ENCODE peak calls at places on chromosomes 4 and X, in nine cellular contexts. M is NB4, S is lower leg skin, Z is tibial nerve, B is heart left ventricle, Q is IMR-90, N is A549, V is stomach, K is H54. D is an unnamed sample.

GRCh38 chr4:10457255-10457801 is at the start of gene ZNF518B:
- DNase-seq in Q (peak; percentile 48), K (peak; percentile 28), Z (peak; percentile 17), S (no peak), N (peak; percentile 52), V (peak; percentile 67), B (peak; percentile 72), M (peak; percentile 37), D (peak; percentile 82)

GRCh38 chrX:137052641-137053235 is 18.9 kb upstream of the GPR101 start:
- DNase-seq in N (peak; percentile 8), K (no peak), M (no peak), Q (no peak), V (no peak), S (no peak), B (no peak), Z (no peak), D (no peak)

GRCh38 chr4:169314906-169315305 is 44.1 kb upstream of the SH3RF1 start:
- DNase-seq in V (peak; percentile 92), S (peak; percentile 37), K (no peak), M (no peak), B (peak; percentile 68), Q (peak; percentile 70), N (peak; percentile 31), Z (peak; percentile 25), D (no peak)

GRCh38 chrX:65997978-65998717 is 41.7 kb downstream of the VSIG4 start:
- DNase-seq in Q (no peak), N (no peak), S (no peak), Z (no peak), V (no peak), M (peak; percentile 97), B (no peak), K (no peak), D (no peak)

GRCh38 chr4:89158884-89159503 is 47.7 kb downstream of the TIGD2 start:
- DNase-seq in S (no peak), N (peak; percentile 25), Q (peak; percentile 43), M (peak; percentile 34), B (no peak), Z (no peak), K (no peak), V (no peak), D (no peak)

GRCh38 chr4:77600521-77601451 is 4.8 kb upstream of the CXCL13 start:
- DNase-seq in S (peak; percentile 18), Z (no peak), Q (peak; percentile 29), M (peak; percentile 40), B (no peak), N (peak; percentile 42), V (peak; percentile 45), K (no peak), D (no peak)

GRCh38 chr4:147453561-147454141 is 27.2 kb upstream of the EDNRA start:
- DNase-seq in S (no peak), Q (peak; percentile 44), V (no peak), K (no peak), M (no peak), N (no peak), B (no peak), Z (no peak), D (no peak)

GRCh38 chr4:156606444-156607197 is 365.0 kb downstream of the PDGFC start:
- DNase-seq in S (no peak), K (no peak), Z (no peak), M (no peak), N (no peak), V (no peak), B (no peak), Q (peak; percentile 74), D (no peak)

GRCh38 chr4:77418333-77418732 is 187.3 kb upstream of the CXCL13 start:
- DNase-seq in B (no peak), M (peak; percentile 15), S (no peak), Z (no peak), Q (no peak), N (no peak), V (no peak), K (no peak), D (no peak)

GRCh38 chr4:76809594-76810305 is 88.2 kb downstream of the SOWAHB start:
- DNase-seq in M (no peak), B (no peak), K (no peak), Z (no peak), N (no peak), S (no peak), V (no peak), Q (peak; percentile 53), D (no peak)

GRCh38 chr4:86664959-86665358 is 70.8 kb downstream of the PTPN13 start:
- DNase-seq in K (no peak), Z (no peak), V (no peak), B (no peak), Q (peak; percentile 77), M (no peak), S (no peak), N (no peak), D (no peak)

GRCh38 chr4:155073852-155074251 is 134.6 kb upstream of the NPY2R start:
- DNase-seq in K (no peak), S (no peak), V (no peak), N (no peak), Q (no peak), B (no peak), Z (no peak), M (no peak), D (no peak)

GRCh38 chr4:107519057-107519456 is 201.0 kb downstream of the PAPSS1 start:
- DNase-seq in M (peak; percentile 8), Q (peak; percentile 5), V (peak; percentile 33), S (no peak), K (no peak), Z (no peak), B (no peak), N (no peak), D (no peak)

GRCh38 chr4:183987987-183988392 is 82.9 kb downstream of the STOX2 start:
- DNase-seq in V (peak; percentile 68), M (peak; percentile 86), S (peak; percentile 71), Q (peak; percentile 95), Z (peak; percentile 40), N (peak; percentile 76), B (peak; percentile 76), K (peak; percentile 52), D (no peak)
- TF ChIP-seq POLR2A in V (no peak), M (no peak), S (no peak), Q (peak; percentile 61), Z (no peak), N (peak; percentile 81), B (peak; percentile 73), K (peak; percentile 57), D (no peak)

GRCh38 chr4:160835789-160836188 is 1328.0 kb downstream of the FSTL5 start:
- DNase-seq in K (no peak), S (no peak), V (no peak), N (no peak), Q (no peak), Z (no peak), B (no peak), M (no peak), D (no peak)

GRCh38 chr4:160825644-160826338 is 1338.0 kb downstream of the FSTL5 start:
- DNase-seq in S (no peak), B (no peak), M (no peak), V (no peak), Z (no peak), K (no peak), Q (no peak), N (no peak), D (no peak)

GRCh38 chr4:160826339-160826679 is 1337.5 kb downstream of the FSTL5 start:
- DNase-seq in Q (no peak), N (no peak), K (no peak), S (no peak), M (no peak), Z (no peak), B (no peak), V (no peak), D (no peak)

GRCh38 chr4:160836431-160836830 is 1327.4 kb downstream of the FSTL5 start:
- DNase-seq in Q (no peak), N (no peak), V (no peak), B (no peak), M (no peak), S (no peak), K (no peak), Z (no peak), D (no peak)

DNA sequence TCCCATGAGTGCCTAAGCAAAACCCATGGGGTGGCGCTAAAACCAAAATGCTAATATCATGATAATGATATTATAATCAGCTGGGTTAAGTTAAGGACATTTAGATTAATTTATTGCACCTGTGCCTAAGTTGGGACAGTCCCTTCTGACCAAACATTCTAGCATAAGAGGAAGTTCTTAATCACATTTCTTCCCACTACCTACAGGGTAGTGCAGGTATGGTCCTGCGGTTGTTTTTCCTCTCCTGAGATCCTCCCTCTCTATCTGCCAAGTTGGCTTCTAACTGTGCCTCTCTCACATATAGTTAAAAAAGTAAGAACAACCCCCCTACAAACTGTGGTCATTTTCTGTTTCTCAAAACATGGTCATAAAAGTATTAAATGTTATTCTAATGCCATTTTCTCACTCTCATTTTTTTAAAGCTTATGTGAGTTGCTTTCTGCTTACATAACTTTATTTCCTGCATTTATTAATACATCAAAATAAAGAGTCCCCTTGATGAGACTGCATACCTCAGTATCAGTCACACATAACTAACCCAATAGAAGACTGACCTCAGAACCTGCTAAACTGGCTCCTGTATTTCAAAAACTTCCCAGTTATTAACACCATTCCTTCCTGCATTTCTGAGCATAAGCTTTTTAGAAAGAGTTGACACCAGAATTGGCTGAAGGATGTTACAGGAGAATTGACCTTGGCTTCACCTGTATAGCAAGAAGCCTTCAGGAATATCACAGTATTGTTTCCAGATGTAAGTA is 1332.5 kb downstream of the FSTL5 start:
- DNase-seq in S (no peak), N (no peak), Z (no peak), M (no peak), B (no peak), V (no peak), Q (no peak), K (no peak), D (no peak)
- TF ChIP-seq POLR2A in S (no peak), N (no peak), Z (no peak), M (no peak), B (no peak), V (no peak), Q (no peak), K (no peak), D (no peak)

DNA sequence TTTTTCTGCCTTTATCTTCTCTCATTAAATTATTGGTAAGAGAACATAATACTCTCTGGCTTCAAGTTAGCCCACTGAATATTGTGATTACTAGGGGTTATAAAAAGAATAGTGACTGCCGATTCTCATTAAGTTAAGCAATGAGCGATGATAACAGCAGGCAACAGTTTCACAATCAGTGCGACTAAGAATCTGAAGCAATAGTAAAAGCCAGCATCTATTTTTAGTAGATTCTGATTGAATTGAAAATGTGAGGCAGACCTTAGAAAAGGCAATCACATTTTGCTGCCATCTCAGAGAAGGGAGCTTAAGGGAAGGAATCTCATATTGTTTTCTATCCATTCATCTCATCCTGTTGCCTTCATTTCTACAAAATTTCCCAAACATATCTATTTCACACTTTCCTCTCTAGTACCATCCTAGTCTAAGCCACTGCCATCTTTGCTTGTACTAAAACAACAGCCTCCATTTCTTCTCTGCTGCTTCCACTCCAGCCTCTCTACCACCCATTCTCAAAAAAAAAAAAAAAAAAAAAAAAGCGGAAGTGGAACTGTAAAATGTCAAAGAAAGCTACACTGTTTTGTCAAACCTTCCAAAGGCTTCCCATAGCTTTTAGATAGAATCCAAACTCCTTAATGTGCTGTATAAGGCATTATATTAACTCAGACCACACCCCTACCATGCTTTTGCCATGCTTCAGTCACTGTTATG is 17.4 kb downstream of the GABRA4 start:
- DNase-seq in Q (peak; percentile 31), S (no peak), M (peak; percentile 41), V (no peak), B (no peak), K (no peak), Z (no peak), N (no peak), D (no peak)
- TF ChIP-seq POLR2A in Q (no peak), S (no peak), M (no peak), V (no peak), B (no peak), K (no peak), Z (no peak), N (no peak), D (no peak)

GRCh38 chr4:184310171-184310567 is 92.5 kb upstream of the ENPP6 start:
- DNase-seq in S (no peak), B (no peak), M (peak; percentile 52), N (no peak), Z (no peak), V (no peak), K (no peak), Q (no peak), D (no peak)
- TF ChIP-seq POLR2A in S (no peak), B (no peak), M (no peak), N (no peak), Z (no peak), V (no peak), K (no peak), Q (no peak), D (peak; percentile 32)